ENCODE peak calls at places on chromosomes 1 and 21, in eight cellular contexts. O, E, R, K, H, Y, F and Q are unnamed samples.

GRCh38 chr1:27135920-27136551 is 18.9 kb downstream of the SLC9A1 start:
- DNase-seq in R (no peak), E (no peak), F (no peak), H (no peak), Y (no peak), K (peak), O (no peak), Q (no peak)

GRCh38 chr21:38920631-38921398 is 115.1 kb downstream of the ETS2 start:
- DNase-seq in F (no peak), Y (no peak), K (peak), H (no peak), O (no peak), E (no peak), R (no peak), Q (no peak)

GRCh38 chr1:37682334-37682987 is 9.9 kb upstream of the CDCA8 start:
- DNase-seq in O (peak), K (peak), R (peak), H (peak), E (peak), F (peak), Y (peak), Q (peak)

GRCh38 chr21:14567557-14568279 is 21.6 kb upstream of the SAMSN1 start:
- DNase-seq in F (no peak), K (no peak), O (no peak), Y (no peak), E (no peak), H (no peak), R (no peak), Q (no peak)

GRCh38 chr1:13628218-13628617 is 44.6 kb downstream of the PDPN start:
- DNase-seq in K (peak), R (no peak), H (no peak), E (no peak), O (no peak), F (no peak), Y (no peak), Q (no peak)

GRCh38 chr1:67835663-67836452 is 2.6 kb upstream of the GNG12 start:
- DNase-seq in F (no peak), K (no peak), H (no peak), Y (no peak), R (no peak), E (no peak), O (no peak), Q (no peak)

GRCh38 chr1:10788592-10789006 is 7.8 kb downstream of the CASZ1 start:
- DNase-seq in O (no peak), F (no peak), Y (no peak), H (no peak), K (no peak), E (peak), R (no peak), Q (peak)

GRCh38 chr1:43144228-43144627 is 27.9 kb downstream of the EBNA1BP2 start:
- DNase-seq in K (peak), Y (no peak), E (no peak), O (no peak), F (no peak), R (no peak), H (peak), Q (no peak)

GRCh38 chr1:48947761-48948537 is 171.3 kb upstream of the BEND5 start:
- DNase-seq in F (no peak), K (peak), Y (no peak), O (no peak), E (no peak), R (no peak), H (no peak), Q (no peak)

GRCh38 chr1:241101622-241102021 is 255.4 kb downstream of the RGS7 start:
- DNase-seq in F (no peak), R (no peak), Y (no peak), O (no peak), E (no peak), K (no peak), H (no peak), Q (no peak)

GRCh38 chr1:247748041-247748440 is at the start of gene OR14A2:
- DNase-seq in F (no peak), E (no peak), O (no peak), Y (no peak), K (no peak), H (no peak), R (no peak), Q (no peak)

GRCh38 chr1:37794372-37795339 is 1.0 kb downstream of the MANEAL start:
- DNase-seq in O (no peak), Y (no peak), R (no peak), K (no peak), H (no peak), F (no peak), E (no peak), Q (no peak)

GRCh38 chr1:24946861-24947658 is 17.0 kb upstream of the RUNX3 start:
- DNase-seq in Y (no peak), F (no peak), O (no peak), R (no peak), H (peak), K (peak), E (no peak), Q (no peak)

GRCh38 chr1:209493584-209493983 is 89.9 kb upstream of the CAMK1G start:
- DNase-seq in R (no peak), E (no peak), Y (no peak), F (peak), H (no peak), O (no peak), K (no peak), Q (no peak)

GRCh38 chr1:207673399-207673798 is 28.5 kb downstream of the CR1L start:
- DNase-seq in E (no peak), H (no peak), O (no peak), Y (no peak), R (no peak), F (no peak), K (no peak), Q (no peak)

GRCh38 chr1:247448107-247448778 is 9.7 kb downstream of the OR2B11 start:
- DNase-seq in E (peak), F (peak), H (peak), Y (no peak), O (peak), R (peak), K (peak), Q (peak)

DNA sequence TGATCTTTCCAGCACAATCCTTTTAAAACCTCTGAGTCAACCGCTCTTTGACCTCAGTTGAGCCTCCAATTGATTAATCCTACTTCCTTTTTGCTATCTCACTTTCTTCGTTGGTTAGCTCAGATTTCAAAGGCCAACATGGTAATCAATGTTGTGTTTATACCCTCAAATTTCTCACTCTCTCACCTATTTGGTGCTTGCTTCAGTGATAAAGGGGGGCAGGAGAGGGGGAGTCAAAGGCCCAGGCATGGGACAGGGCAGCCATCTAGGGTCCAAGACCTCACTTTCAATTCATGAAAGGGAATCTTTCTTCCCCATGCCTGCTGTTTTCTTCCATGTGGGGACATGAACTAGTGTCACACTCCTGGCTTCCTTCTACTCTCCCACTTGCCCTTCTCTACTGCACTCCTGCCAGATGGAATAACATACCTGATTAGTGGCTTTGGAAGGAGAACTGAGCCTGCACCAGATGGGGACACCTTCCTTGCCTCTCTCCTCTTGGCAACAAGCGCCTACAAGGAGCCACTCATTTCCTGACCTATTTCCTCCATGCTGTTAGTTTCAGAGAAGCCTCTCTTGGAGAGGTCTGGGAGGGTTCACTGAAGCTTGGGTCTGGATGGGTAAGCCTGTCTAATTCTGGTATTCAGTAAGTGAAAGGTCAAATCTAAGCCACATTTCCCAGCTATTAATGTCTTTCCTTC is 73.3 kb upstream of the ARHGAP29 start:
- DNase-seq in K (no peak), E (no peak), F (peak), R (no peak), Y (no peak), O (no peak), H (no peak), Q (no peak)
- H3K27ac ChIP-seq in K (no peak), E (no peak), F (peak), R (no peak), Y (no peak), O (no peak), H (no peak), Q (no peak)

GRCh38 chr1:201783572-201783971 is 45.4 kb upstream of the IPO9 start:
- DNase-seq in E (no peak), O (no peak), R (no peak), H (no peak), F (no peak), K (no peak), Y (no peak), Q (no peak)

GRCh38 chr1:201779351-201779880 is 49.5 kb upstream of the IPO9 start:
- DNase-seq in H (no peak), F (no peak), O (no peak), Y (no peak), K (no peak), R (no peak), E (no peak), Q (no peak)

GRCh38 chr1:201783067-201783466 is 45.9 kb upstream of the IPO9 start:
- DNase-seq in O (no peak), R (no peak), Y (no peak), H (no peak), E (no peak), F (no peak), K (no peak), Q (no peak)

GRCh38 chr1:201782353-201782752 is 46.6 kb upstream of the IPO9 start:
- DNase-seq in H (no peak), Y (no peak), E (no peak), K (no peak), F (no peak), O (no peak), R (no peak), Q (no peak)

DNA sequence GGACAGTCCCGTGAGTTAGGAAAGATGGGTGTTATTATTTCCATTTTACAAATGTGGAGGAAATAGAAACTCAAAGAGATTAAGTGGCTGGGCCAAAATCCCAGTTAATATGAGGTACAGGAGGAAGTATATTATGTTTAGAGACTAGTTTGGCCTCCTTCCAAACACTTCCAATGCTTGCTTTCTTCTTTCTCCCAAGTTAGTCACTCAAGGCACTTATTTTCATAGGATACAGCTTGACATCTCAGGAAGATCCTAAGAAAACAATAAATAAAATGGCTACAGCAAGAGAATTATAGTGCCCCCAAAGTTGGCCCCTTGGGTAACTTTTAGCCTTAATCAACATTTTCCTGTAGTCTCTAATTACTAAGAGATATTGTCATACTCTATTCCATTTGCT is 47.5 kb upstream of the IPO9 start:
- DNase-seq in K (no peak), F (no peak), H (no peak), O (no peak), R (no peak), E (no peak), Y (no peak), Q (no peak)
- H3K27ac ChIP-seq in K (peak), F (no peak), H (peak), O (no peak), R (no peak), E (no peak), Y (peak), Q (no peak)

DNA sequence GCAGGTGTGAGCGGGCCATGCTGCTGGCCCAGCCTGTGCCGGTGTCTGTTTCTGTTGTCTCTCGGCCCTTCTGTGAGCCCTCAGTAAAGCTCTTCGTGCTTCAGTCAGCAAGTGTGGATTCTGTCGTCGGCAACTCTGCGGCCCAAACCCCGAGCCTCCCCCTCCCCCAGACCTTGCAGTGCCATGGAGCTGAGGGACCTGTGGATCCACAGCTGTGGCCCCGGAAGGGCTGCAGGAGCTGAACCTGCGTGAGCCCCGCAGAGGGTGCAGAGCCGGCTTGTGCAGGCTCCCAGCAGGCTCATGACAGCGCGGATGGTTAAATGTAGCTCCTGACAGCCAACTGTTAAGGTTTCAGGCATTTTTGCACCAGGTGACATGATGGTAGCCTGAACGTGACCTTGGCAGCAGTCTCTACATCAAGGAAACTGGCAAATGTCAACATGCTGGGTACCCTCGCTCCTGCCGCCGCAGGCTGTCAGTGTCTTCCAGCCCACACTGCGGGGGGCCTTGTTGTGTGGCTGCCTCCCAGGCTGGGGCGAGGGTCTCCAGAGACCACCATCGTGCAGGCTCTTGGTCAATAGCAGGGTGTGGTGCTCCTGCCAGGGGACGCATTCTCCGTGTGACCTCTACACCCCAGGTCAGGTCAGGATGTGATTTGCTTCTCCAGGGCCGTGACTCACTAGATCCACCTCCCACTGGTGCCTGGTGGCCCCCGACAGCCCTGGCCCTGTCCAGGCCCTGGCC is 7.0 kb downstream of the LRRC3 start:
- DNase-seq in R (no peak), Y (no peak), E (no peak), H (no peak), F (no peak), O (no peak), K (no peak), Q (no peak)
- H3K27ac ChIP-seq in R (no peak), Y (no peak), E (no peak), H (no peak), F (no peak), O (no peak), K (no peak), Q (no peak)

GRCh38 chr21:41880153-41880552 is 1.0 kb upstream of the PRDM15 start:
- DNase-seq in Y (no peak), F (no peak), K (no peak), H (no peak), O (no peak), E (no peak), R (no peak), Q (no peak)
- H3K27ac ChIP-seq in Y (no peak), F (no peak), K (peak), H (no peak), O (peak), E (peak), R (no peak), Q (no peak)

GRCh38 chr1:228366851-228367741 is 39.5 kb downstream of the TRIM11 start:
- DNase-seq in F (no peak), H (no peak), R (no peak), O (no peak), Y (peak), K (no peak), E (no peak), Q (no peak)
- H3K27ac ChIP-seq in F (no peak), H (no peak), R (no peak), O (no peak), Y (no peak), K (no peak), E (no peak), Q (no peak)

GRCh38 chr1:155053531-155054105 is 2.5 kb downstream of the ADAM15 start:
- DNase-seq in R (no peak), Y (no peak), F (no peak), O (no peak), E (no peak), K (no peak), H (no peak), Q (no peak)

GRCh38 chr1:155050560-155051341 is at the start of gene ADAM15:
- DNase-seq in K (peak), R (peak), O (peak), F (peak), H (peak), E (peak), Y (peak), Q (peak)

GRCh38 chr1:155051342-155051776 is 243 bp downstream of the ADAM15 start:
- DNase-seq in Y (no peak), K (no peak), R (no peak), E (no peak), F (no peak), O (no peak), H (no peak), Q (no peak)

GRCh38 chr1:155051777-155052398 is 772 bp downstream of the ADAM15 start:
- DNase-seq in E (peak), K (peak), O (peak), Y (peak), F (peak), H (no peak), R (peak), Q (peak)

DNA sequence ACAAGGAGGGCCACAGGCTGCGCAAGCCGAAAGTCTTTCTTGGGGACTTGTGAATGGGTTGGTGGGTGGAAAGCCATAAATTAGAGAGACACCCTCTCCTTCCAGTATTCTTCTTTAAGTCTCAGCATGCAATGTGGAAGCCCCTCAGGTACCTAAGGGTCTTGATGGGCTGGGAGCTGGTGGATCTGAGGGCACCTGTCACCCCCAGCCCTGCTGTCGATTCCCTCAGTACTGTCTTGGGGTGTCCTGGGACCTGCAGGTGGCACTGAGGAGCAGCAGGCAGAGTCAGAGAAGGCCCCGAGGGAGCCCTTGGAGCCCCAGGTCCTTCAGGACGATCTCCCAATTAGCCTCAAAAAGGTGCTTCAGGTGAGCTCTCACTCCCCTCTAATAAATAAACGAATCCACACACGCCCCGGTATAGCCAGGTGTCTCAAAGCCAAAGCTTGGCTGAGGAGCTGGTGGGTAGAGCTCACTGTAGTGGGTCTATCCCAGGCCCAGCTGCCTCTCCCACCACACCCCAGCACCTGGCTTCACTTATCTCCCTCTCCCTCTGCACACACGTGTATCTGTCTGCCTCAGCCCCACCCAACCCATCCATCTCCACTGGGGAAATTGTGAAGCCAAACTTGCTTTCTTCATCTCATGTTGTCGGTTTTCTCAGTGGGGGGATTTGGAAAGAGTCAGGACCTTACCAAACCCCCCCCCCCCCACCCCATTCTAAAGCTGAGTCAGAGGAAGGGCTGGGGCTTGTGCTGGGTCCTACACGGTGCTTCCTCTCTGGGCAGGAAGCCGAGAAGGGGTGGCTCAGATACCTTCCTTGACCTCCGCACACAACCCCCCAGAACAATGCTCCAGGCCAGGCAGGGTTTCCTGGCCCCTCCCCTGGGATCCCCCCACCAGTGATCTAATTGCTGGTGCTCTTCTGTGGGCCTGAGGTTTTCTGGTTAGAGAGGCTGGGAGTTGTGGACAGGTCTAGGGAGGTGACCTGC is 1.6 kb downstream of the ADAM15 start:
- DNase-seq in F (peak), Y (no peak), K (peak), E (peak), O (no peak), R (no peak), H (no peak), Q (no peak)
- H3K27ac ChIP-seq in F (peak), Y (peak), K (no peak), E (peak), O (peak), R (no peak), H (no peak), Q (peak)

DNA sequence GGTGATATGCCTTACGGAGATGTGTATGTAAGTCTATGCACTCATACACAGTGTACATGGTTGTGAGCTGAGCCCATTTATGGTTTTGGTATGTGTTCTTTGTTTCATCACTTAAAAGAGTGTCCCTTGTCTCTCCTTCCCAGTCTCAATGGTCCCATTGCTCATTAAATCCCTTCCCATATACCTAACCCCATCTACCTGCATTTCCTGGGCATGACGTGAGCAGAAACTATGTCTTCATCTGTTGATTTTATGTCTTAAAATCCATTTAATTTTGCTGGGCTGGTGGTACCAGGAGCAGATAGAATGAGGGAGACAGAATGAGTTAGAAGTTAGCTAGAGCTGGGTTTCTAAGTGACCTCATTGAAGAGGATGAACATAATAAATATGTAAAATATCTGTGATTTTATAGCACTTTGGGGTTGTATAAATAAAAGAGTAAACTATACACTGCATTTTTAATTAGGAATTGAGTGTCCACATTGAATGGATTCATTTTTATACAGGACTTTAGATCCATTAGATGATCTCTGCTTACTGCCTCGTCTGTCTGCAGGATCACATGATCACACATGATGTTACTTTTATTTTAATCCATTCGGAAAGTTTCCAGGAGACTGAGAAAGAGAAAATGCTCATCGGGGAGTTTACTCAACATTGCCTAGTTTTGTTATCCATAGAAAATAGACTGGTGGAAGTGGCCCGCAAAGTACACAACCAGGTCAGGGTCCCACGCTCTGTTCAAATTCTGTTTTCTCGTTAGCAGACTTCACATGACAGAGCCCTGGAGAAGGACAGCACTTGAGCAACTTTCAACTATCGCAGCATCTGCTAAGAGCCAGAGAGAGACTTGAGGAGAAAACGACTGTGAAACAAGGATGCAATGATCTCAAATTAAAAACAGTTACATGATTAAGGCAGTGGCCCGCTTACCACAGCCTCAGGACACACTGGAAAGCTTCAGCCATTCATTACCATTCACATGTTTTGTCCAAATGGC is 44.5 kb downstream of the ADAMTS1 start:
- DNase-seq in O (no peak), K (peak), Y (peak), H (peak), F (no peak), E (no peak), R (no peak), Q (no peak)
- H3K27ac ChIP-seq in O (peak), K (peak), Y (peak), H (peak), F (peak), E (no peak), R (no peak), Q (no peak)